ENCODE peak calls at places on chromosomes 3 and 15, in nine cellular contexts. H is aorta, V is fibroblast of mammary gland, O is neural crest cell, P is cardiac muscle cell, L is T47D, W is AG10803, T is DMS153, R is AG09309. J is an unnamed sample.

GRCh38 chr3:59261009-59261408 is 211.2 kb upstream of the CFAP20DC start:
- DNase-seq in H (no peak), V (no peak), T (no peak), R (no peak), W (no peak), O (no peak), L (no peak), P (no peak), J (no peak)

GRCh38 chr3:36678216-36679013 is 85.9 kb downstream of the DCLK3 start:
- DNase-seq in V (peak; percentile 65), L (no peak), O (no peak), P (peak; percentile 33), W (peak; percentile 35), R (no peak), T (no peak), H (no peak), J (no peak)

GRCh38 chr3:194203482-194204035 is 67.6 kb downstream of the HES1 start:
- DNase-seq in O (no peak), L (no peak), W (no peak), R (no peak), H (no peak), T (no peak), V (no peak), P (no peak), J (no peak)

GRCh38 chr3:120645083-120645800 is 36.8 kb downstream of the HGD start:
- DNase-seq in O (no peak), T (no peak), P (peak; percentile 78), H (no peak), L (no peak), W (peak; percentile 15), R (no peak), V (no peak), J (no peak)

GRCh38 chr15:68154923-68155559 is 50.1 kb downstream of the CALML4 start:
- DNase-seq in H (no peak), T (peak; percentile 13), L (no peak), W (peak; percentile 71), P (peak; percentile 82), V (peak; percentile 76), R (peak; percentile 40), O (peak; percentile 43), J (peak; percentile 42)

GRCh38 chr15:40367038-40367672 is 9.1 kb downstream of the DISP2 start:
- DNase-seq in V (no peak), W (no peak), O (no peak), T (no peak), P (no peak), R (no peak), L (no peak), H (peak; percentile 81), J (no peak)

GRCh38 chr3:46609944-46610722 is 2.2 kb upstream of the FAM240A start:
- DNase-seq in V (no peak), R (no peak), T (no peak), L (no peak), P (no peak), H (no peak), W (no peak), O (no peak), J (no peak)

GRCh38 chr3:41346698-41347097 is 147.4 kb downstream of the CTNNB1 start:
- DNase-seq in T (no peak), L (no peak), H (no peak), W (no peak), V (peak; percentile 39), R (no peak), P (no peak), O (no peak), J (no peak)

GRCh38 chr3:12194209-12194608 is 35.5 kb upstream of the TIMP4 start:
- DNase-seq in P (peak; percentile 93), O (no peak), R (peak; percentile 82), L (no peak), W (peak; percentile 89), H (no peak), V (peak; percentile 99), T (no peak), J (no peak)

GRCh38 chr3:111769110-111769509 is 90.0 kb upstream of the PHLDB2 start:
- DNase-seq in T (no peak), O (no peak), H (no peak), R (no peak), W (no peak), V (no peak), P (no peak), L (no peak), J (no peak)

GRCh38 chr3:159762981-159763465 is 225.6 kb upstream of the IL12A start:
- DNase-seq in O (peak; percentile 28), P (peak; percentile 85), T (peak; percentile 51), W (peak; percentile 92), V (peak; percentile 85), R (peak; percentile 78), H (peak; percentile 83), L (peak; percentile 75), J (peak; percentile 51)

GRCh38 chr3:169085827-169086226 is 577.7 kb downstream of the MECOM start:
- DNase-seq in H (no peak), W (peak; percentile 98), P (peak; percentile 96), T (no peak), V (peak; percentile 94), O (no peak), L (no peak), R (peak; percentile 90), J (peak; percentile 27)

GRCh38 chr3:46464326-46465195 is at the start of gene LTF:
- DNase-seq in L (no peak), P (no peak), H (no peak), T (no peak), V (no peak), W (no peak), O (no peak), R (no peak), J (no peak)

GRCh38 chr3:61821823-61822251 is 260.5 kb downstream of the PTPRG start:
- DNase-seq in T (no peak), O (no peak), L (no peak), P (peak; percentile 43), H (no peak), V (peak; percentile 95), R (peak; percentile 92), W (peak; percentile 98), J (no peak)

GRCh38 chr3:139564290-139564861 is 24.8 kb upstream of the RBP1 start:
- DNase-seq in R (no peak), P (peak; percentile 26), W (no peak), O (no peak), T (no peak), V (no peak), H (no peak), L (no peak), J (peak; percentile 23)

J was measured in NT2/D1.